ENCODE peak calls at places on chromosomes 3 and 15, in nine cellular contexts. H is A549; L is naive thymus-derived CD8-positive, alpha-beta T cell; F is H9; G is MCF 10A; C is fibroblast of mammary gland; Y is fibroblast of lung; J is ureter; N is fibroblast of villous mesenchyme. U is an unnamed sample.
A peak's percentile ranks its signal among the peaks of the same experiment; 100 is the strongest.

GRCh38 chr3:195129644-195130492 is 141.1 kb downstream of the XXYLT1 start:
- DNase-seq in F (no peak), G (peak; percentile 35), H (no peak), Y (no peak), C (peak; percentile 63), L (no peak), J (no peak), N (no peak), U (no peak)

GRCh38 chr3:140298569-140299070 is 363.6 kb downstream of the CLSTN2 start:
- DNase-seq in F (peak; percentile 61), C (no peak), J (no peak), G (no peak), H (no peak), Y (no peak), N (no peak), L (no peak), U (no peak)

GRCh38 chr15:47587938-47588817 is 129.1 kb upstream of the SEMA6D start:
- DNase-seq in G (no peak), L (no peak), N (no peak), J (no peak), C (peak; percentile 19), F (no peak), Y (no peak), H (no peak), U (no peak)

GRCh38 chr15:72809329-72809728 is 25.8 kb upstream of the ADPGK start:
- DNase-seq in Y (no peak), L (no peak), C (no peak), F (no peak), H (no peak), J (no peak), G (no peak), N (no peak), U (no peak)

GRCh38 chr3:155316450-155316849 is 23.0 kb upstream of the STRIT1 start:
- DNase-seq in H (no peak), N (no peak), L (no peak), Y (no peak), F (no peak), C (no peak), G (no peak), J (no peak), U (no peak)

GRCh38 chr3:51712511-51712931 is 5.7 kb downstream of the GRM2 start:
- DNase-seq in G (no peak), N (no peak), F (no peak), C (no peak), H (no peak), Y (no peak), J (no peak), L (no peak), U (no peak)

GRCh38 chr3:119702530-119703527 is at the start of gene CFAP91:
- DNase-seq in F (peak; percentile 99), L (peak; percentile 63), H (peak; percentile 77), Y (peak; percentile 93), G (peak; percentile 87), N (peak; percentile 94), C (peak; percentile 88), J (peak; percentile 97), U (no peak)

GRCh38 chr3:195255176-195255500 is 15.8 kb downstream of the XXYLT1 start:
- DNase-seq in N (no peak), F (no peak), Y (no peak), C (no peak), L (no peak), H (no peak), J (no peak), G (no peak), U (no peak)

GRCh38 chr3:46936733-46937250 is 39.8 kb downstream of the CCDC12 start:
- DNase-seq in F (no peak), H (no peak), G (no peak), N (peak; percentile 41), C (peak; percentile 61), Y (no peak), L (no peak), J (no peak), U (no peak)

U was measured in DND-41.